ENCODE peak calls at places on chromosome 16, in five cellular contexts. One of them, this sample, is unnamed.

GRCh38 chr16:23072084-23072599 is 77.1 kb downstream of the USP31 start:
- DNase-seq in T-helper 22 cell: no peak
- DNase-seq in nephron progenitor cell: no peak
- DNase-seq in left ventricle myocardium inferior: peak
- DNase-seq in Peyer's patch: peak
- DNase-seq in this sample: no peak

GRCh38 chr16:50309527-50310307 is 43.4 kb downstream of the ADCY7 start:
- DNase-seq in T-helper 22 cell: no peak
- DNase-seq in nephron progenitor cell: no peak
- DNase-seq in left ventricle myocardium inferior: no peak
- DNase-seq in Peyer's patch: peak
- DNase-seq in this sample: peak

GRCh38 chr16:30896890-30897730 is 696 bp downstream of the CTF1 start:
- DNase-seq in T-helper 22 cell: peak
- DNase-seq in nephron progenitor cell: peak
- DNase-seq in left ventricle myocardium inferior: peak
- DNase-seq in Peyer's patch: peak
- DNase-seq in this sample: peak

GRCh38 chr16:51151951-51152663 is 1.0 kb upstream of the SALL1 start:
- DNase-seq in T-helper 22 cell: no peak
- DNase-seq in nephron progenitor cell: peak
- DNase-seq in left ventricle myocardium inferior: no peak
- DNase-seq in Peyer's patch: no peak
- DNase-seq in this sample: no peak

GRCh38 chr16:75080205-75081029 is 36.2 kb downstream of the LDHD start:
- DNase-seq in T-helper 22 cell: no peak
- DNase-seq in nephron progenitor cell: no peak
- DNase-seq in left ventricle myocardium inferior: no peak
- DNase-seq in Peyer's patch: no peak
- DNase-seq in this sample: no peak

GRCh38 chr16:82639666-82640336 is 13.0 kb downstream of the CDH13 start:
- DNase-seq in T-helper 22 cell: no peak
- DNase-seq in nephron progenitor cell: peak
- DNase-seq in left ventricle myocardium inferior: peak
- DNase-seq in Peyer's patch: peak
- DNase-seq in this sample: peak

GRCh38 chr16:22370038-22370541 is 4.3 kb downstream of the CDR2 start:
- DNase-seq in T-helper 22 cell: no peak
- DNase-seq in nephron progenitor cell: no peak
- DNase-seq in left ventricle myocardium inferior: no peak
- DNase-seq in Peyer's patch: no peak
- DNase-seq in this sample: no peak

GRCh38 chr16:66539628-66540469 is 10.1 kb downstream of the TK2 start:
- DNase-seq in T-helper 22 cell: no peak
- DNase-seq in nephron progenitor cell: no peak
- DNase-seq in left ventricle myocardium inferior: no peak
- DNase-seq in Peyer's patch: peak
- DNase-seq in this sample: no peak

GRCh38 chr16:46882304-46882939 is 1.7 kb upstream of the GPT2 start:
- DNase-seq in T-helper 22 cell: no peak
- DNase-seq in nephron progenitor cell: no peak
- DNase-seq in left ventricle myocardium inferior: no peak
- DNase-seq in Peyer's patch: no peak
- DNase-seq in this sample: no peak

GRCh38 chr16:88449267-88449561 is 3.9 kb upstream of the ZFPM1 start:
- DNase-seq in T-helper 22 cell: no peak
- DNase-seq in nephron progenitor cell: no peak
- DNase-seq in left ventricle myocardium inferior: no peak
- DNase-seq in Peyer's patch: peak
- DNase-seq in this sample: no peak

GRCh38 chr16:81447383-81448101 is 2.9 kb downstream of the CMIP start:
- DNase-seq in T-helper 22 cell: no peak
- DNase-seq in nephron progenitor cell: no peak
- DNase-seq in left ventricle myocardium inferior: no peak
- DNase-seq in Peyer's patch: peak
- DNase-seq in this sample: no peak

GRCh38 chr16:10314811-10315210 is 71.0 kb upstream of the ATF7IP2 start:
- DNase-seq in T-helper 22 cell: no peak
- DNase-seq in nephron progenitor cell: no peak
- DNase-seq in left ventricle myocardium inferior: no peak
- DNase-seq in Peyer's patch: peak
- DNase-seq in this sample: no peak

GRCh38 chr16:84508502-84508901 is 4.0 kb upstream of the MEAK7 start:
- DNase-seq in T-helper 22 cell: no peak
- DNase-seq in nephron progenitor cell: no peak
- DNase-seq in left ventricle myocardium inferior: no peak
- DNase-seq in Peyer's patch: no peak
- DNase-seq in this sample: no peak

GRCh38 chr16:20401066-20401465 is 3.5 kb downstream of the PDILT start:
- DNase-seq in T-helper 22 cell: no peak
- DNase-seq in nephron progenitor cell: no peak
- DNase-seq in left ventricle myocardium inferior: no peak
- DNase-seq in Peyer's patch: no peak
- DNase-seq in this sample: no peak

GRCh38 chr16:20401475-20402016 is 3.0 kb downstream of the PDILT start:
- DNase-seq in T-helper 22 cell: no peak
- DNase-seq in nephron progenitor cell: peak
- DNase-seq in left ventricle myocardium inferior: no peak
- DNase-seq in Peyer's patch: no peak
- DNase-seq in this sample: no peak

GRCh38 chr16:68332411-68333121 is 21.7 kb downstream of the PRMT7 start:
- DNase-seq in T-helper 22 cell: no peak
- DNase-seq in nephron progenitor cell: no peak
- DNase-seq in left ventricle myocardium inferior: no peak
- DNase-seq in Peyer's patch: peak
- DNase-seq in this sample: no peak

GRCh38 chr16:264440-264951 is 11.2 kb downstream of the RGS11 start:
- DNase-seq in T-helper 22 cell: no peak
- DNase-seq in nephron progenitor cell: no peak
- DNase-seq in left ventricle myocardium inferior: no peak
- DNase-seq in Peyer's patch: no peak
- DNase-seq in this sample: no peak

This sample was measured in T-helper 17 cell.